ENCODE peak calls at places on chromosomes 6 and 20, in ten cellular contexts. T is GM12892, S is HCT116, K is H1, C is stomach, H is prostate gland, M is esophagus muscularis mucosa, X is endothelial cell of umbilical vein, O is GM12891, Z is transverse colon. R is an unnamed sample.
A peak's percentile ranks its signal among the peaks of the same experiment; 100 is the strongest.

GRCh38 chr20:35883778-35884540 is 70.3 kb downstream of the SCAND1 start:
- DNase-seq in T (no peak), S (peak; percentile 85), K (peak; percentile 43), C (peak; percentile 69), H (peak; percentile 54), M (no peak), X (peak; percentile 88), O (no peak), Z (peak; percentile 57), R (peak; percentile 97)

GRCh38 chr20:59667131-59667530 is 62.8 kb downstream of the PHACTR3 start:
- DNase-seq in T (no peak), S (no peak), K (no peak), C (no peak), H (no peak), M (peak; percentile 89), X (no peak), O (no peak), Z (no peak), R (no peak)

GRCh38 chr6:83231146-83231545 is 38.0 kb downstream of the RWDD2A start:
- DNase-seq in T (no peak), S (no peak), K (no peak), C (no peak), H (no peak), M (no peak), X (no peak), O (no peak), Z (no peak), R (no peak)

GRCh38 chr6:143279385-143279784 is 171.1 kb downstream of the ADAT2 start:
- DNase-seq in T (no peak), S (peak; percentile 13), K (no peak), C (no peak), H (no peak), M (no peak), X (peak; percentile 24), O (no peak), Z (peak; percentile 14), R (no peak)

GRCh38 chr20:53891306-53891894 is 179.0 kb downstream of the BCAS1 start:
- DNase-seq in T (no peak), S (no peak), K (no peak), C (no peak), H (no peak), M (no peak), X (peak; percentile 43), O (no peak), Z (no peak), R (no peak)

GRCh38 chr6:94668896-94669295 is 908.4 kb upstream of the MANEA start:
- DNase-seq in T (no peak), S (no peak), K (no peak), C (no peak), H (no peak), M (no peak), X (no peak), O (no peak), Z (no peak), R (no peak)

GRCh38 chr6:79635179-79635578 is 4.0 kb downstream of the SH3BGRL2 start:
- DNase-seq in T (no peak), S (no peak), K (no peak), C (no peak), H (no peak), M (no peak), X (peak; percentile 67), O (no peak), Z (no peak), R (no peak)

GRCh38 chr6:56370591-56371198 is 123.3 kb upstream of the COL21A1 start:
- DNase-seq in T (no peak), S (no peak), K (no peak), C (no peak), H (peak; percentile 71), M (no peak), X (peak; percentile 99), O (no peak), Z (peak; percentile 28), R (no peak)

DNA sequence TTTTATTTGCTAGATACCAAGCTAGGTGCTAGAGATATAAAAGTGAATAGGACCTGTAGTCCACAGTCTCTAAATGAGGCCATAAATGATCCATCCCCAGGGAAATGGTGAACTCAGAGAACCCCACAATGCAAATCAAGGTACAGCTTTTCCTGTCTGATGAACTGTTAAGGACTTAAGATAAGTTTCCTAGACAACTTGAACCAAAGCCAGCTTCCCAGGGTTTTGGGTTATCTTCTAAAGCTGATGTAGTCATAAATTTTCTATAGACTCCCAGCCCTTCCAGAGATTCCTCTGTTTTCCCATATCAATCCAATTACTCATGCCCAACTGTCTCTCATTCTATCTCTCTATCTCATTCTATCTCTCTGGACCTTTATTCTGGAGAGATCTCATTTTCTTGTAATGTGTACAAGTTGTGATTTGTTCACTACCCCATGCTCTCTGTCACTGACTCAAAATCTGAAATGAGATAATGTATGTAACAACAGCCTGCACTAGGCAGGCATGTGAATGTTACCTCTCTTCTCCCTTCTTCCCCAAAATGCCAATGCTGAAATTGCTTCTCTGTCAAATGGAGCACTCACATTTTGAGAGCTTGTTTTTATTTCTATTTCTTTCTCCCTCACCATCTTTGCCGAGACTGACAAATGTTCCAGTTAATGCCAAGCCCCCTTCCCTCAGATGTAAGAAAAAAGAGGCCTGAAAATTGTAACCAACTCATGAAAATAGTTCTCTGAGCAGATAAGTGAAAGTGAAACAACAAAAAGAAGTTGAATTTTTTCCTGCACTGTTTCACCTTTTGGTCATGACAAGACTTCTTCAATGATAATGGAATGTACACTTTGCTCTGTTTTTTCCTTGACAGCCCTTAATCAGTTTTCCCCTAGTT is 279.9 kb downstream of the SLC35F1 start:
- DNase-seq in T (no peak), S (no peak), K (no peak), C (no peak), H (no peak), M (no peak), X (no peak), O (no peak), Z (no peak), R (no peak)
- TF ChIP-seq POLR2AphosphoS5 in T (no peak), S (no peak), K (no peak), C (no peak), H (no peak), M (no peak), X (no peak), O (no peak), Z (no peak), R (no peak)

GRCh38 chr20:45814314-45814713 is 1.9 kb downstream of the UBE2C start:
- DNase-seq in T (no peak), S (no peak), K (no peak), C (no peak), H (no peak), M (no peak), X (no peak), O (no peak), Z (no peak), R (no peak)

GRCh38 chr20:45817652-45818194 is 5.3 kb downstream of the UBE2C start:
- DNase-seq in T (no peak), S (no peak), K (no peak), C (no peak), H (no peak), M (no peak), X (no peak), O (no peak), Z (no peak), R (no peak)

GRCh38 chr20:45818239-45818638 is 5.8 kb downstream of the UBE2C start:
- DNase-seq in T (no peak), S (no peak), K (no peak), C (no peak), H (no peak), M (no peak), X (no peak), O (no peak), Z (no peak), R (no peak)

GRCh38 chr20:45819466-45819865 is 7.0 kb downstream of the UBE2C start:
- DNase-seq in T (no peak), S (no peak), K (no peak), C (no peak), H (no peak), M (no peak), X (no peak), O (no peak), Z (no peak), R (no peak)

DNA sequence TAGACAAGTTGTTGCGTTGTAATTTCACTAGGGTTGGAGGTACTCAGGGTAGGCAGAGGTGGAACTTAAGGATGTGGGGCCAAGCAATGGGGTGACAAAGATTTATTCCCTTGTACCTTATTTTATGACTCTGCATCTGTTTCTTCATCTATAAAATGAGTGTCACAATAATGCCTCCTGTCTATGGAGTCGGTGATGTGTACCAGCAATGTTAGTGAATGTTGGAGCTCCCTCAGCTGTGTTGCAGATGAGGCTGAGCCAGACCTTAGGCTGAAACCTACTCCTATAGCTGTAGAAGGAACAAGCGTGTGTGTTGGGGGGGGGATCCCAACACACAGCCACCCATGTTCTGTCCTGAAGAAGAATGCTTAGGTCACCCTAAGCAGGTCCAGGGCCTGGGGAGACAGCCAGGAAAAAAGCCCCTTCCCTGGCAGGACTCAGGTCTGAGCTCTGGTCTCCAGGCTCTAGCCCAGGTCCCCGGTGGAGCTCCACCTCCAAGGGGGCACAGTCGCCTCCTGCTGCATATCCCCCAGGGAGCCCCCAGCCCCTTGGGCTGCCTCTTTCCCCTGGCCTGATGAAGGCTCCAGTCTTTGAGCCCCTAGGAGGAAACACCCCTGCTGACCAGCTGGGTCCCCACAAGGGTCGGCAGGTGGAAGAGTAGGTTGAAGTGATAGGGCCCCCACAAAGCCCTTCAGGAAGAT is 4.7 kb downstream of the UBE2C start:
- DNase-seq in T (no peak), S (no peak), K (no peak), C (no peak), H (no peak), M (no peak), X (no peak), O (no peak), Z (no peak), R (no peak)
- TF ChIP-seq POLR2A in T (peak; percentile 45), S (no peak), K (no peak), C (no peak), H (no peak), M (no peak), X (no peak), O (peak; percentile 37), Z (no peak), R (no peak)

GRCh38 chr6:47334334-47334733 is 24.6 kb upstream of the TNFRSF21 start:
- DNase-seq in T (no peak), S (no peak), K (no peak), C (no peak), H (no peak), M (no peak), X (no peak), O (no peak), Z (no peak), R (no peak)

GRCh38 chr6:47337519-47337918 is 27.8 kb upstream of the TNFRSF21 start:
- DNase-seq in T (no peak), S (no peak), K (no peak), C (no peak), H (no peak), M (no peak), X (no peak), O (no peak), Z (no peak), R (no peak)

GRCh38 chr6:47336334-47336733 is 26.6 kb upstream of the TNFRSF21 start:
- DNase-seq in T (no peak), S (no peak), K (no peak), C (no peak), H (no peak), M (no peak), X (no peak), O (no peak), Z (no peak), R (no peak)

GRCh38 chr6:47335456-47335855 is 25.8 kb upstream of the TNFRSF21 start:
- DNase-seq in T (no peak), S (no peak), K (no peak), C (no peak), H (no peak), M (no peak), X (no peak), O (no peak), Z (no peak), R (no peak)
- TF ChIP-seq POLR2AphosphoS5 in T (no peak), S (no peak), K (no peak), C (no peak), H (no peak), M (no peak), X (no peak), O (no peak), Z (no peak), R (no peak)

DNA sequence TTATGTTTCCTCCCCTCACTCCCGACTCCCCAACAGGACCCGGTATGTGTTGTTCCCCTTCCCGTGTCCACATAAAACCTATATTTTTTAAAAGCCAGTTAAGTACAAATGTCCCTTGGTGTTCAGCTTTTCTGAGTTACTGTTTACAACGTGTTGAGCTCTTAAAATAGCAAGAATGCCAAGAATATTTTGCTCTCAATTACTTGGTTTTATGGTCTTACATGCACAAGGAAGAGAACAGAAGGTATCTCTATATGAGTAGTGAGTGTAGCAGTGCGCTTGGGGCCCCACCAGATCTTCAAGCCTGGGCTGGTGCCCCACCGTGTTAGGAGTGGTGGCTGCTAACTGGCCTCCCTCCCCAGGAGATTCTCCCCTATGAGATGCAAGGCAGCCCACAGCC is 75.3 kb downstream of the RIN2 start:
- DNase-seq in T (no peak), S (no peak), K (no peak), C (no peak), H (no peak), M (no peak), X (no peak), O (no peak), Z (no peak), R (no peak)
- TF ChIP-seq POLR2A in T (no peak), S (no peak), K (no peak), C (no peak), H (no peak), M (no peak), X (no peak), O (no peak), Z (no peak), R (no peak)

R was measured in vagina.